ENCODE peak calls at places on chromosomes 2 and 18, in ten cellular contexts. One of them, this sample, is unnamed.

GRCh38 chr2:131037398-131038257 is 55.6 kb downstream of the FAM168B start:
- DNase-seq in ovary: no peak
- DNase-seq in tibial artery: no peak
- DNase-seq in kidney epithelial cell: no peak
- DNase-seq in kidney: no peak
- DNase-seq in coronary artery: no peak
- DNase-seq in HCT116: no peak
- DNase-seq in GM20000: no peak
- DNase-seq in upper lobe of right lung: no peak
- DNase-seq in WTC11: no peak
- DNase-seq in this sample: no peak

GRCh38 chr2:242063364-242064249 is 194.1 kb downstream of the RTP5 start:
- DNase-seq in tibial artery: no peak
- DNase-seq in GM20000: no peak
- DNase-seq in kidney epithelial cell: no peak
- DNase-seq in HCT116: no peak
- DNase-seq in coronary artery: no peak
- DNase-seq in ovary: no peak
- DNase-seq in kidney: no peak
- DNase-seq in WTC11: no peak
- DNase-seq in upper lobe of right lung: no peak
- DNase-seq in this sample: no peak

GRCh38 chr2:201233192-201234166 is 26.9 kb upstream of the CASP8 start:
- DNase-seq in upper lobe of right lung: peak
- DNase-seq in WTC11: peak
- DNase-seq in tibial artery: no peak
- DNase-seq in HCT116: peak
- DNase-seq in GM20000: peak
- DNase-seq in coronary artery: no peak
- DNase-seq in ovary: peak
- DNase-seq in kidney: peak
- DNase-seq in kidney epithelial cell: no peak
- DNase-seq in this sample: no peak

GRCh38 chr2:134671498-134671897 is 47.3 kb downstream of the TMEM163 start:
- DNase-seq in WTC11: no peak
- DNase-seq in ovary: no peak
- DNase-seq in kidney: no peak
- DNase-seq in GM20000: no peak
- DNase-seq in coronary artery: no peak
- DNase-seq in upper lobe of right lung: no peak
- DNase-seq in HCT116: no peak
- DNase-seq in tibial artery: no peak
- DNase-seq in kidney epithelial cell: no peak
- DNase-seq in this sample: no peak

GRCh38 chr2:24365051-24365450 is 4.7 kb upstream of the ITSN2 start:
- DNase-seq in upper lobe of right lung: peak
- DNase-seq in kidney epithelial cell: no peak
- DNase-seq in tibial artery: peak
- DNase-seq in WTC11: no peak
- DNase-seq in HCT116: no peak
- DNase-seq in GM20000: peak
- DNase-seq in kidney: peak
- DNase-seq in ovary: peak
- DNase-seq in coronary artery: peak
- DNase-seq in this sample: peak

GRCh38 chr2:60550151-60550983 is 3.1 kb downstream of the BCL11A start:
- DNase-seq in GM20000: peak
- DNase-seq in tibial artery: no peak
- DNase-seq in WTC11: peak
- DNase-seq in coronary artery: no peak
- DNase-seq in upper lobe of right lung: peak
- DNase-seq in ovary: peak
- DNase-seq in HCT116: peak
- DNase-seq in kidney: peak
- DNase-seq in kidney epithelial cell: peak
- DNase-seq in this sample: no peak

GRCh38 chr2:217289909-217290283 is 430.0 kb upstream of the TNP1 start:
- DNase-seq in upper lobe of right lung: no peak
- DNase-seq in HCT116: no peak
- DNase-seq in kidney epithelial cell: no peak
- DNase-seq in tibial artery: no peak
- DNase-seq in GM20000: no peak
- DNase-seq in coronary artery: no peak
- DNase-seq in WTC11: no peak
- DNase-seq in kidney: no peak
- DNase-seq in ovary: no peak
- DNase-seq in this sample: no peak

GRCh38 chr2:8524388-8524787 is 157.5 kb upstream of the ID2 start:
- DNase-seq in kidney epithelial cell: no peak
- DNase-seq in coronary artery: no peak
- DNase-seq in kidney: no peak
- DNase-seq in WTC11: no peak
- DNase-seq in HCT116: no peak
- DNase-seq in GM20000: no peak
- DNase-seq in ovary: no peak
- DNase-seq in upper lobe of right lung: no peak
- DNase-seq in tibial artery: no peak
- DNase-seq in this sample: no peak

GRCh38 chr2:217290467-217290866 is 430.6 kb upstream of the TNP1 start:
- DNase-seq in ovary: no peak
- DNase-seq in HCT116: no peak
- DNase-seq in upper lobe of right lung: no peak
- DNase-seq in GM20000: no peak
- DNase-seq in WTC11: no peak
- DNase-seq in kidney: no peak
- DNase-seq in coronary artery: no peak
- DNase-seq in tibial artery: no peak
- DNase-seq in kidney epithelial cell: no peak
- DNase-seq in this sample: no peak

GRCh38 chr18:54240629-54241107 is 16.2 kb upstream of the MBD2 start:
- DNase-seq in coronary artery: peak
- DNase-seq in GM20000: no peak
- DNase-seq in tibial artery: no peak
- DNase-seq in kidney: no peak
- DNase-seq in kidney epithelial cell: no peak
- DNase-seq in HCT116: no peak
- DNase-seq in WTC11: no peak
- DNase-seq in upper lobe of right lung: peak
- DNase-seq in ovary: no peak
- DNase-seq in this sample: no peak

GRCh38 chr2:70906439-70907018 is 29.2 kb upstream of the ATP6V1B1 start:
- DNase-seq in ovary: no peak
- DNase-seq in WTC11: no peak
- DNase-seq in HCT116: no peak
- DNase-seq in tibial artery: no peak
- DNase-seq in GM20000: no peak
- DNase-seq in kidney: no peak
- DNase-seq in kidney epithelial cell: no peak
- DNase-seq in upper lobe of right lung: no peak
- DNase-seq in coronary artery: peak
- DNase-seq in this sample: no peak

GRCh38 chr2:202052235-202052634 is 18.6 kb downstream of the FZD7 start:
- DNase-seq in kidney: no peak
- DNase-seq in GM20000: no peak
- DNase-seq in HCT116: no peak
- DNase-seq in tibial artery: no peak
- DNase-seq in upper lobe of right lung: no peak
- DNase-seq in ovary: no peak
- DNase-seq in coronary artery: no peak
- DNase-seq in kidney epithelial cell: no peak
- DNase-seq in WTC11: no peak
- DNase-seq in this sample: no peak

GRCh38 chr2:127454595-127455565 is 36.7 kb downstream of the PROC start:
- DNase-seq in kidney: no peak
- DNase-seq in HCT116: no peak
- DNase-seq in coronary artery: no peak
- DNase-seq in GM20000: no peak
- DNase-seq in ovary: no peak
- DNase-seq in kidney epithelial cell: no peak
- DNase-seq in upper lobe of right lung: no peak
- DNase-seq in tibial artery: no peak
- DNase-seq in WTC11: no peak
- DNase-seq in this sample: no peak

GRCh38 chr2:127453013-127453391 is 34.8 kb downstream of the PROC start:
- DNase-seq in kidney: no peak
- DNase-seq in tibial artery: no peak
- DNase-seq in GM20000: no peak
- DNase-seq in coronary artery: no peak
- DNase-seq in WTC11: no peak
- DNase-seq in kidney epithelial cell: no peak
- DNase-seq in upper lobe of right lung: no peak
- DNase-seq in ovary: no peak
- DNase-seq in HCT116: no peak
- DNase-seq in this sample: no peak

GRCh38 chr2:127451981-127452380 is 33.8 kb downstream of the PROC start:
- DNase-seq in tibial artery: no peak
- DNase-seq in upper lobe of right lung: no peak
- DNase-seq in GM20000: no peak
- DNase-seq in kidney: no peak
- DNase-seq in kidney epithelial cell: no peak
- DNase-seq in HCT116: no peak
- DNase-seq in WTC11: no peak
- DNase-seq in coronary artery: no peak
- DNase-seq in ovary: no peak
- DNase-seq in this sample: no peak

GRCh38 chr2:127455566-127456493 is 37.6 kb downstream of the PROC start:
- DNase-seq in GM20000: no peak
- DNase-seq in HCT116: no peak
- DNase-seq in coronary artery: no peak
- DNase-seq in ovary: no peak
- DNase-seq in WTC11: peak
- DNase-seq in kidney: no peak
- DNase-seq in tibial artery: no peak
- DNase-seq in kidney epithelial cell: no peak
- DNase-seq in upper lobe of right lung: no peak
- DNase-seq in this sample: no peak

DNA sequence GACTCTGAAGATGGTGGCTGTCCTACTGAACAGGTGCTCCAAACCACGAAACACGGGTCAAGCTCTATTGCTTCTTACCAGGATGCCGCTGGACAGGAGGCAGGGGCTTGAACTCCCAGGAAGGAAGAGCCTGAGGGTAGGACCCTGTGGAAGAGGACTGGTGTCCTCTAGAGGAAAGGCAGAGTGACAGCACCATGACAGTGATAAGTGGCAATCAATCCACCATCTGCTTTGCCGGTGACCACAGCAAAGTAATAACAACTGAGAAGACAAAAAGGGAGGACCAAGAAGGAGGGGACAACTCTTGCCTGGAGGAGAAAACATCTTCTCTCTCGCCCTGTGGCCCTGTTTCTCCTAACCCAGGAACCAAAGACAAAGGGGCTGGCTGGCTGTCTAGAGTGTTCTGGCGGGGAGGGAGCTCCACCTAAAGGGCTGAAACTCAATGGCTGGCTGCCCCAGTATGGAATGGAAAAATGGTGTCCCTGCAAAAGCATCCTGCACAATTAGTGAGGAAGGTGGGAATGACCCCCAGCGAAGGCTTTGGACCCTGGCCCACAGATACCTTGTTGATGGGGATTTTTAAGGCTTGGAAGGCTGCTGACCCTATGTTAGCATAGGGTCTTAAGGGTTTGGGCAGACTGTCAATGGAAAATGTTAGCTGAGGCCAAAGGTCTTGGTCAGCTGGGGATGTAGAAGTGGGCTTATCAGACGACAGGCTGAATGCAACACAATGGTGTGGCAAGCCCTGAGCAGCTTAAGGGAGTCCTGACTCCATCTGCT is 35.4 kb downstream of the PROC start:
- DNase-seq in upper lobe of right lung: no peak
- DNase-seq in tibial artery: no peak
- DNase-seq in kidney epithelial cell: no peak
- DNase-seq in GM20000: peak
- DNase-seq in coronary artery: no peak
- DNase-seq in WTC11: peak
- DNase-seq in ovary: no peak
- DNase-seq in HCT116: no peak
- DNase-seq in kidney: no peak
- DNase-seq in this sample: no peak
- TF ChIP-seq CTCF in upper lobe of right lung: no peak
- TF ChIP-seq CTCF in tibial artery: no peak
- TF ChIP-seq CTCF in kidney epithelial cell: no peak
- TF ChIP-seq CTCF in GM20000: no peak
- TF ChIP-seq CTCF in coronary artery: no peak
- TF ChIP-seq CTCF in WTC11: no peak
- TF ChIP-seq CTCF in ovary: no peak
- TF ChIP-seq CTCF in HCT116: peak
- TF ChIP-seq CTCF in kidney: no peak
- TF ChIP-seq CTCF in this sample: no peak

DNA sequence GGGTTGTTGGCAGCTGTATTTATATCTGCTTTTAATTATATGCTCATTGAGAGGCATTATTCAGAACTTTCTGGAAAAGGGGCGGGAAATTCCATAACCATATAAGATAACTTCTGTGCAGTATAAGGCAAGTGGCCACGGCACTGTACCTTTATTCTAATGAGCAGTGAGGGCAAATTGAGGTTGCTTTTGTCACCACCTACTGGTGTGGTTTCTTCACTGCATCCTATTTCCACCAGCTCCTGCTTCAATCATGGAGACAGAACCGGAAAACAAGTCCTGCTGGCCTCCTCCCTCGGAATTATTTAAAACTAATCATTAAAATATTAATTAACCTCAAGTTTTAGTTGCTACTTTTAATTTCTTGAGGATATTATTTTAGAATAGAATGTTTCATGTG is 759.4 kb downstream of the CBLN2 start:
- DNase-seq in GM20000: peak
- DNase-seq in coronary artery: no peak
- DNase-seq in kidney epithelial cell: no peak
- DNase-seq in WTC11: no peak
- DNase-seq in upper lobe of right lung: no peak
- DNase-seq in kidney: no peak
- DNase-seq in ovary: no peak
- DNase-seq in HCT116: no peak
- DNase-seq in tibial artery: no peak
- DNase-seq in this sample: no peak
- TF ChIP-seq CTCF in GM20000: no peak
- TF ChIP-seq CTCF in coronary artery: no peak
- TF ChIP-seq CTCF in kidney epithelial cell: peak
- TF ChIP-seq CTCF in WTC11: peak
- TF ChIP-seq CTCF in upper lobe of right lung: peak
- TF ChIP-seq CTCF in kidney: peak
- TF ChIP-seq CTCF in ovary: no peak
- TF ChIP-seq CTCF in HCT116: peak
- TF ChIP-seq CTCF in tibial artery: no peak
- TF ChIP-seq CTCF in this sample: no peak

GRCh38 chr2:104944495-104944894 is 90.6 kb downstream of the POU3F3 start:
- DNase-seq in ovary: no peak
- DNase-seq in upper lobe of right lung: no peak
- DNase-seq in tibial artery: no peak
- DNase-seq in kidney epithelial cell: no peak
- DNase-seq in coronary artery: no peak
- DNase-seq in WTC11: peak
- DNase-seq in kidney: no peak
- DNase-seq in HCT116: peak
- DNase-seq in GM20000: no peak
- DNase-seq in this sample: no peak
- TF ChIP-seq CTCF in ovary: no peak
- TF ChIP-seq CTCF in upper lobe of right lung: peak
- TF ChIP-seq CTCF in tibial artery: no peak
- TF ChIP-seq CTCF in kidney epithelial cell: peak
- TF ChIP-seq CTCF in coronary artery: no peak
- TF ChIP-seq CTCF in WTC11: no peak
- TF ChIP-seq CTCF in kidney: peak
- TF ChIP-seq CTCF in HCT116: peak
- TF ChIP-seq CTCF in GM20000: no peak
- TF ChIP-seq CTCF in this sample: peak

GRCh38 chr2:212147921-212148513 is 390.6 kb downstream of the ERBB4 start:
- DNase-seq in HCT116: no peak
- DNase-seq in ovary: no peak
- DNase-seq in coronary artery: no peak
- DNase-seq in kidney epithelial cell: no peak
- DNase-seq in kidney: no peak
- DNase-seq in WTC11: no peak
- DNase-seq in upper lobe of right lung: no peak
- DNase-seq in tibial artery: no peak
- DNase-seq in GM20000: peak
- DNase-seq in this sample: no peak
- TF ChIP-seq CTCF in HCT116: peak
- TF ChIP-seq CTCF in ovary: no peak
- TF ChIP-seq CTCF in coronary artery: no peak
- TF ChIP-seq CTCF in kidney epithelial cell: peak
- TF ChIP-seq CTCF in kidney: peak
- TF ChIP-seq CTCF in WTC11: no peak
- TF ChIP-seq CTCF in upper lobe of right lung: peak
- TF ChIP-seq CTCF in tibial artery: no peak
- TF ChIP-seq CTCF in GM20000: no peak
- TF ChIP-seq CTCF in this sample: peak

This sample was measured in thoracic aorta.